ENCODE peak calls at places on chromosomes 2 and 18, in nine cellular contexts. One of them, this sample, is unnamed.

GRCh38 chr2:69945447-69945846 is 16.0 kb downstream of the ASPRV1 start:
- DNase-seq in activated B cell treated with CpG ODN at 0.5 μM for 24 hours: no peak
- DNase-seq in adrenal gland: no peak
- DNase-seq in stomach: peak
- DNase-seq in lower leg skin: no peak
- DNase-seq in lower lobe of right lung: peak
- DNase-seq in fibroblast of pulmonary artery: no peak
- DNase-seq in progenitor cell of endocrine pancreas: no peak
- DNase-seq in Calu3: no peak
- DNase-seq in this sample: peak

GRCh38 chr2:109499549-109499948 is 114.2 kb downstream of the SEPTIN10 start:
- DNase-seq in activated B cell treated with CpG ODN at 0.5 μM for 24 hours: no peak
- DNase-seq in adrenal gland: no peak
- DNase-seq in stomach: peak
- DNase-seq in lower leg skin: no peak
- DNase-seq in lower lobe of right lung: no peak
- DNase-seq in fibroblast of pulmonary artery: no peak
- DNase-seq in progenitor cell of endocrine pancreas: no peak
- DNase-seq in Calu3: peak
- DNase-seq in this sample: no peak

GRCh38 chr2:64711260-64711659 is 57.5 kb upstream of the SERTAD2 start:
- DNase-seq in activated B cell treated with CpG ODN at 0.5 μM for 24 hours: no peak
- DNase-seq in adrenal gland: no peak
- DNase-seq in stomach: no peak
- DNase-seq in lower leg skin: no peak
- DNase-seq in lower lobe of right lung: no peak
- DNase-seq in fibroblast of pulmonary artery: peak
- DNase-seq in progenitor cell of endocrine pancreas: no peak
- DNase-seq in Calu3: no peak
- DNase-seq in this sample: no peak

GRCh38 chr2:201257381-201257940 is 2.9 kb upstream of the CASP8 start:
- DNase-seq in activated B cell treated with CpG ODN at 0.5 μM for 24 hours: peak
- DNase-seq in adrenal gland: no peak
- DNase-seq in stomach: peak
- DNase-seq in lower leg skin: no peak
- DNase-seq in lower lobe of right lung: peak
- DNase-seq in fibroblast of pulmonary artery: no peak
- DNase-seq in progenitor cell of endocrine pancreas: no peak
- DNase-seq in Calu3: peak
- DNase-seq in this sample: peak

GRCh38 chr2:22579341-22579740 is 805.6 kb upstream of the KLHL29 start:
- DNase-seq in activated B cell treated with CpG ODN at 0.5 μM for 24 hours: no peak
- DNase-seq in adrenal gland: no peak
- DNase-seq in stomach: no peak
- DNase-seq in lower leg skin: no peak
- DNase-seq in lower lobe of right lung: no peak
- DNase-seq in fibroblast of pulmonary artery: no peak
- DNase-seq in progenitor cell of endocrine pancreas: no peak
- DNase-seq in Calu3: no peak
- DNase-seq in this sample: no peak

GRCh38 chr18:37922162-37922561 is 356.6 kb upstream of the CELF4 start:
- DNase-seq in activated B cell treated with CpG ODN at 0.5 μM for 24 hours: no peak
- DNase-seq in adrenal gland: no peak
- DNase-seq in stomach: no peak
- DNase-seq in lower leg skin: no peak
- DNase-seq in lower lobe of right lung: no peak
- DNase-seq in fibroblast of pulmonary artery: peak
- DNase-seq in progenitor cell of endocrine pancreas: no peak
- DNase-seq in Calu3: no peak
- DNase-seq in this sample: no peak

GRCh38 chr2:61410185-61410584 is 60.7 kb downstream of the USP34 start:
- DNase-seq in activated B cell treated with CpG ODN at 0.5 μM for 24 hours: no peak
- DNase-seq in adrenal gland: no peak
- DNase-seq in stomach: no peak
- DNase-seq in lower leg skin: no peak
- DNase-seq in lower lobe of right lung: no peak
- DNase-seq in fibroblast of pulmonary artery: no peak
- DNase-seq in progenitor cell of endocrine pancreas: no peak
- DNase-seq in Calu3: no peak
- DNase-seq in this sample: no peak

GRCh38 chr2:196480653-196481322 is 158.7 kb upstream of the CCDC150 start:
- DNase-seq in activated B cell treated with CpG ODN at 0.5 μM for 24 hours: no peak
- DNase-seq in adrenal gland: no peak
- DNase-seq in stomach: no peak
- DNase-seq in lower leg skin: no peak
- DNase-seq in lower lobe of right lung: no peak
- DNase-seq in fibroblast of pulmonary artery: no peak
- DNase-seq in progenitor cell of endocrine pancreas: no peak
- DNase-seq in Calu3: no peak
- DNase-seq in this sample: no peak

GRCh38 chr18:8283901-8284585 is 325.2 kb upstream of the RAB12 start:
- DNase-seq in activated B cell treated with CpG ODN at 0.5 μM for 24 hours: no peak
- DNase-seq in adrenal gland: no peak
- DNase-seq in stomach: no peak
- DNase-seq in lower leg skin: no peak
- DNase-seq in lower lobe of right lung: no peak
- DNase-seq in fibroblast of pulmonary artery: peak
- DNase-seq in progenitor cell of endocrine pancreas: no peak
- DNase-seq in Calu3: no peak
- DNase-seq in this sample: no peak

GRCh38 chr2:42238644-42239288 is 69.6 kb downstream of the EML4 start:
- DNase-seq in activated B cell treated with CpG ODN at 0.5 μM for 24 hours: no peak
- DNase-seq in adrenal gland: peak
- DNase-seq in stomach: peak
- DNase-seq in lower leg skin: peak
- DNase-seq in lower lobe of right lung: peak
- DNase-seq in fibroblast of pulmonary artery: peak
- DNase-seq in progenitor cell of endocrine pancreas: no peak
- DNase-seq in Calu3: peak
- DNase-seq in this sample: no peak

GRCh38 chr2:138439733-138440132 is 61.8 kb upstream of the SPOPL start:
- DNase-seq in activated B cell treated with CpG ODN at 0.5 μM for 24 hours: no peak
- DNase-seq in adrenal gland: no peak
- DNase-seq in stomach: no peak
- DNase-seq in lower leg skin: no peak
- DNase-seq in lower lobe of right lung: no peak
- DNase-seq in fibroblast of pulmonary artery: no peak
- DNase-seq in progenitor cell of endocrine pancreas: no peak
- DNase-seq in Calu3: no peak
- DNase-seq in this sample: no peak

GRCh38 chr2:39379643-39380524 is 57.2 kb downstream of the MAP4K3 start:
- DNase-seq in activated B cell treated with CpG ODN at 0.5 μM for 24 hours: no peak
- DNase-seq in adrenal gland: no peak
- DNase-seq in stomach: no peak
- DNase-seq in lower leg skin: peak
- DNase-seq in lower lobe of right lung: no peak
- DNase-seq in fibroblast of pulmonary artery: peak
- DNase-seq in progenitor cell of endocrine pancreas: no peak
- DNase-seq in Calu3: peak
- DNase-seq in this sample: no peak

DNA sequence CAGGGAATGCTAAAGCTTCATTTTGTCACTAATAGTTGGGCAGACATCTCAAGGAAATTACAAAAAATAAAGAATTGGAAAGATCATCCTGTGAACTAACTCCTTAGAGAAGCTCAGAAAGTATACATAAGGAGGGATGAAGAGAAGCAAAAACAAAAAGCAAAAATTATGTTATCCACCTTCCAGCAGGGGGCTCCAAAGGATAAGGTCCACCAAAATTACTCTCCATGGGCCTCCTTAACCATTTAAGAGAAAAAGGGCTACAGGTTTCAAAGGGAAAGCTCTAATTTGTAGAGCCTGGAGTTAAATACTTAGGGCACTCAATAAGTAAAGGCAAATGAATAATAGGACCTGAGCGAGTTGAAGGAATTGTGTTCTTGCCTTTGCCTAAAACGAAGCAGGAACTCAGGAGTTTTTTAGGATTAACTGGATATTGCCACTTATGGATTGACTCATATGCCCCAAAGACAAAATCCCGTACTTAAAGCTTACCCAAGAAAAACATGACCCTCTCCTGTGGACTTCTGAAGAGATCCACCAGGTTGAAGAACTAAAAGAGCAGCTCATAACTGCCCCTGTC is 1167.9 kb downstream of the DSC3 start:
- DNase-seq in activated B cell treated with CpG ODN at 0.5 μM for 24 hours: no peak
- DNase-seq in adrenal gland: no peak
- DNase-seq in stomach: no peak
- DNase-seq in lower leg skin: no peak
- DNase-seq in lower lobe of right lung: no peak
- DNase-seq in fibroblast of pulmonary artery: peak
- DNase-seq in progenitor cell of endocrine pancreas: peak
- DNase-seq in Calu3: peak
- DNase-seq in this sample: no peak
- TF ChIP-seq CTCF in activated B cell treated with CpG ODN at 0.5 μM for 24 hours: no peak
- TF ChIP-seq CTCF in adrenal gland: peak
- TF ChIP-seq CTCF in stomach: no peak
- TF ChIP-seq CTCF in lower leg skin: no peak
- TF ChIP-seq CTCF in lower lobe of right lung: peak
- TF ChIP-seq CTCF in fibroblast of pulmonary artery: peak
- TF ChIP-seq CTCF in progenitor cell of endocrine pancreas: peak
- TF ChIP-seq CTCF in Calu3: peak
- TF ChIP-seq CTCF in this sample: peak

GRCh38 chr2:6791682-6792081 is 74.0 kb downstream of the CMPK2 start:
- DNase-seq in activated B cell treated with CpG ODN at 0.5 μM for 24 hours: no peak
- DNase-seq in adrenal gland: no peak
- DNase-seq in stomach: no peak
- DNase-seq in lower leg skin: no peak
- DNase-seq in lower lobe of right lung: no peak
- DNase-seq in fibroblast of pulmonary artery: no peak
- DNase-seq in progenitor cell of endocrine pancreas: no peak
- DNase-seq in Calu3: no peak
- DNase-seq in this sample: no peak
- TF ChIP-seq CTCF in activated B cell treated with CpG ODN at 0.5 μM for 24 hours: no peak
- TF ChIP-seq CTCF in adrenal gland: no peak
- TF ChIP-seq CTCF in stomach: no peak
- TF ChIP-seq CTCF in lower leg skin: no peak
- TF ChIP-seq CTCF in lower lobe of right lung: no peak
- TF ChIP-seq CTCF in fibroblast of pulmonary artery: no peak
- TF ChIP-seq CTCF in progenitor cell of endocrine pancreas: peak
- TF ChIP-seq CTCF in Calu3: no peak
- TF ChIP-seq CTCF in this sample: no peak

GRCh38 chr2:60251247-60251646 is 302.2 kb downstream of the BCL11A start:
- DNase-seq in activated B cell treated with CpG ODN at 0.5 μM for 24 hours: no peak
- DNase-seq in adrenal gland: no peak
- DNase-seq in stomach: no peak
- DNase-seq in lower leg skin: no peak
- DNase-seq in lower lobe of right lung: no peak
- DNase-seq in fibroblast of pulmonary artery: no peak
- DNase-seq in progenitor cell of endocrine pancreas: no peak
- DNase-seq in Calu3: no peak
- DNase-seq in this sample: no peak

GRCh38 chr2:60247471-60247870 is 306.0 kb downstream of the BCL11A start:
- DNase-seq in activated B cell treated with CpG ODN at 0.5 μM for 24 hours: no peak
- DNase-seq in adrenal gland: no peak
- DNase-seq in stomach: no peak
- DNase-seq in lower leg skin: no peak
- DNase-seq in lower lobe of right lung: no peak
- DNase-seq in fibroblast of pulmonary artery: no peak
- DNase-seq in progenitor cell of endocrine pancreas: no peak
- DNase-seq in Calu3: no peak
- DNase-seq in this sample: no peak

GRCh38 chr2:60252581-60253170 is 300.8 kb downstream of the BCL11A start:
- DNase-seq in activated B cell treated with CpG ODN at 0.5 μM for 24 hours: no peak
- DNase-seq in adrenal gland: no peak
- DNase-seq in stomach: no peak
- DNase-seq in lower leg skin: no peak
- DNase-seq in lower lobe of right lung: no peak
- DNase-seq in fibroblast of pulmonary artery: no peak
- DNase-seq in progenitor cell of endocrine pancreas: no peak
- DNase-seq in Calu3: no peak
- DNase-seq in this sample: no peak

DNA sequence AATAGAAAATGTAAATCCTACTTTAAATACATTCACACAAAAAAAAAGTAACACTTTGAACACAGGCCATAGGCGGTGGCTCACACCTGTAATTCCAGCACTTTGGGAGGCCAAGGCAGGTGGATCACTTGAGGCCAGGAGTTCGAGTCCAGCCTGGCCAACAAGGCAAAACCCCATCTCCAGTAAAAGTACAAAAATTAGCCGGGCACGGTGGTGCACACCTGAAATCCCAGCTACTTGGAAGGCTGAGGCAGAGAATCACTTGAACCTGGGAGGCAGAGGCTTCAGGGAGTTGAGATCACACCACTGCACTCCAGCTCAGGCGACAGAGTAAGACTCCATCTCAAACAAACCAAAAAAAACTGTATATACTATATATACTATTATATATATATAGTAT is 303.6 kb downstream of the BCL11A start:
- DNase-seq in activated B cell treated with CpG ODN at 0.5 μM for 24 hours: no peak
- DNase-seq in adrenal gland: no peak
- DNase-seq in stomach: no peak
- DNase-seq in lower leg skin: no peak
- DNase-seq in lower lobe of right lung: no peak
- DNase-seq in fibroblast of pulmonary artery: no peak
- DNase-seq in progenitor cell of endocrine pancreas: no peak
- DNase-seq in Calu3: no peak
- DNase-seq in this sample: no peak
- TF ChIP-seq CTCF in activated B cell treated with CpG ODN at 0.5 μM for 24 hours: no peak
- TF ChIP-seq CTCF in adrenal gland: no peak
- TF ChIP-seq CTCF in stomach: no peak
- TF ChIP-seq CTCF in lower leg skin: no peak
- TF ChIP-seq CTCF in lower lobe of right lung: no peak
- TF ChIP-seq CTCF in fibroblast of pulmonary artery: no peak
- TF ChIP-seq CTCF in progenitor cell of endocrine pancreas: no peak
- TF ChIP-seq CTCF in Calu3: no peak
- TF ChIP-seq CTCF in this sample: no peak

GRCh38 chr2:168796090-168796577 is 6.3 kb upstream of the NOSTRIN start:
- DNase-seq in activated B cell treated with CpG ODN at 0.5 μM for 24 hours: no peak
- DNase-seq in adrenal gland: no peak
- DNase-seq in stomach: no peak
- DNase-seq in lower leg skin: no peak
- DNase-seq in lower lobe of right lung: no peak
- DNase-seq in fibroblast of pulmonary artery: no peak
- DNase-seq in progenitor cell of endocrine pancreas: no peak
- DNase-seq in Calu3: no peak
- DNase-seq in this sample: no peak

GRCh38 chr2:168798076-168798887 is 4.2 kb upstream of the NOSTRIN start:
- DNase-seq in activated B cell treated with CpG ODN at 0.5 μM for 24 hours: no peak
- DNase-seq in adrenal gland: peak
- DNase-seq in stomach: no peak
- DNase-seq in lower leg skin: no peak
- DNase-seq in lower lobe of right lung: no peak
- DNase-seq in fibroblast of pulmonary artery: no peak
- DNase-seq in progenitor cell of endocrine pancreas: no peak
- DNase-seq in Calu3: no peak
- DNase-seq in this sample: no peak

GRCh38 chr2:168798888-168799410 is 3.5 kb upstream of the NOSTRIN start:
- DNase-seq in activated B cell treated with CpG ODN at 0.5 μM for 24 hours: no peak
- DNase-seq in adrenal gland: no peak
- DNase-seq in stomach: no peak
- DNase-seq in lower leg skin: no peak
- DNase-seq in lower lobe of right lung: no peak
- DNase-seq in fibroblast of pulmonary artery: no peak
- DNase-seq in progenitor cell of endocrine pancreas: no peak
- DNase-seq in Calu3: no peak
- DNase-seq in this sample: no peak

GRCh38 chr2:168797286-168797655 is 5.2 kb upstream of the NOSTRIN start:
- DNase-seq in activated B cell treated with CpG ODN at 0.5 μM for 24 hours: no peak
- DNase-seq in adrenal gland: no peak
- DNase-seq in stomach: no peak
- DNase-seq in lower leg skin: no peak
- DNase-seq in lower lobe of right lung: no peak
- DNase-seq in fibroblast of pulmonary artery: no peak
- DNase-seq in progenitor cell of endocrine pancreas: no peak
- DNase-seq in Calu3: no peak
- DNase-seq in this sample: no peak

GRCh38 chr2:168796583-168797285 is 5.7 kb upstream of the NOSTRIN start:
- DNase-seq in activated B cell treated with CpG ODN at 0.5 μM for 24 hours: no peak
- DNase-seq in adrenal gland: no peak
- DNase-seq in stomach: no peak
- DNase-seq in lower leg skin: no peak
- DNase-seq in lower lobe of right lung: no peak
- DNase-seq in fibroblast of pulmonary artery: peak
- DNase-seq in progenitor cell of endocrine pancreas: no peak
- DNase-seq in Calu3: no peak
- DNase-seq in this sample: no peak
- TF ChIP-seq CTCF in activated B cell treated with CpG ODN at 0.5 μM for 24 hours: no peak
- TF ChIP-seq CTCF in adrenal gland: no peak
- TF ChIP-seq CTCF in stomach: no peak
- TF ChIP-seq CTCF in lower leg skin: no peak
- TF ChIP-seq CTCF in lower lobe of right lung: no peak
- TF ChIP-seq CTCF in fibroblast of pulmonary artery: no peak
- TF ChIP-seq CTCF in progenitor cell of endocrine pancreas: no peak
- TF ChIP-seq CTCF in Calu3: no peak
- TF ChIP-seq CTCF in this sample: no peak

This sample was measured in CD14-positive monocyte.